ENCODE peak calls at places on chromosomes 3 and 15, in nine cellular contexts. V, U, C, G, T, A, D, H and F are unnamed samples.
A peak's percentile ranks its signal among the peaks of the same experiment; 100 is the strongest.

GRCh38 chr3:76436895-76437294 is 603.0 kb upstream of the ROBO2 start:
- DNase-seq in U (no peak), T (no peak), V (no peak), A (no peak), G (no peak), D (no peak), H (no peak), C (peak; percentile 3), F (no peak)

GRCh38 chr3:13063225-13063624 is 10.0 kb downstream of the IQSEC1 start:
- DNase-seq in U (no peak), A (peak; percentile 63), G (no peak), T (no peak), D (no peak), H (no peak), C (no peak), V (no peak), F (no peak)

GRCh38 chr3:153313307-153313945 is 151.4 kb downstream of the RAP2B start:
- DNase-seq in H (no peak), U (no peak), G (no peak), A (no peak), T (no peak), V (no peak), D (peak; percentile 27), C (no peak), F (no peak)

GRCh38 chr3:168579010-168579409 is 483.3 kb upstream of the GOLIM4 start:
- DNase-seq in V (no peak), D (no peak), U (no peak), T (no peak), G (no peak), H (no peak), A (no peak), C (no peak), F (no peak)

GRCh38 chr15:29669823-29670222 is 152.4 kb downstream of the TJP1 start:
- DNase-seq in T (no peak), D (no peak), V (no peak), C (no peak), A (peak; percentile 66), U (no peak), G (no peak), H (no peak), F (no peak)

GRCh38 chr15:55829826-55830225 is 86.9 kb upstream of the PRTG start:
- DNase-seq in D (no peak), T (no peak), H (no peak), V (no peak), C (no peak), U (no peak), G (no peak), A (no peak), F (no peak)

GRCh38 chr3:148074916-148075315 is 622.8 kb upstream of the AGTR1 start:
- DNase-seq in U (no peak), V (no peak), T (peak; percentile 87), H (no peak), C (no peak), G (no peak), D (no peak), A (no peak), F (no peak)

GRCh38 chr3:171556574-171557145 is 96.5 kb upstream of the TNIK start:
- DNase-seq in U (no peak), V (peak; percentile 22), H (no peak), T (peak; percentile 80), A (peak; percentile 24), C (no peak), G (no peak), D (no peak), F (no peak)

GRCh38 chr3:51813539-51813938 is 34.5 kb upstream of the IQCF6 start:
- DNase-seq in C (no peak), U (no peak), V (no peak), H (peak; percentile 42), G (no peak), A (no peak), D (no peak), T (no peak), F (no peak)

GRCh38 chr15:70133781-70134180 is 36.1 kb upstream of the TLE3 start:
- DNase-seq in A (no peak), D (no peak), U (no peak), C (no peak), H (no peak), T (no peak), V (no peak), G (no peak), F (no peak)

GRCh38 chr3:172777901-172778300 is 27.4 kb downstream of the ECT2 start:
- DNase-seq in T (no peak), V (no peak), C (no peak), A (no peak), G (no peak), U (no peak), H (no peak), D (no peak), F (no peak)

GRCh38 chr3:75303676-75304075 is 360.5 kb upstream of the FRG2C start:
- DNase-seq in U (no peak), H (no peak), A (no peak), G (no peak), C (no peak), T (no peak), D (no peak), V (no peak), F (no peak)

GRCh38 chr15:83850015-83850414 is 196.1 kb downstream of the ADAMTSL3 start:
- DNase-seq in C (no peak), H (no peak), A (no peak), D (no peak), G (no peak), U (no peak), T (no peak), V (peak; percentile 17), F (no peak)